ENCODE peak calls at places on chromosome 21, in five cellular contexts. Y is A549, F is K562, Z is HepG2, X is GM12878. W is an unnamed sample. For H3K4me1, the result is how much of the 10 kb centered on the place peaks cover.

GRCh38 chr21:41322496-41323382 is 6.1 kb downstream of the FAM3B start:
- DNase-seq in Y (no peak), F (no peak), X (no peak), Z (peak), W (no peak)

GRCh38 chr21:17931080-17931479 is 111.9 kb upstream of the C21orf91 start:
- DNase-seq in Z (peak), Y (no peak), X (peak), F (no peak), W (peak)

GRCh38 chr21:28226563-28226962 is 766.1 kb downstream of the LTN1 start:
- DNase-seq in Y (no peak), X (no peak), Z (no peak), F (no peak), W (no peak)

GRCh38 chr21:28089599-28090421 is 902.9 kb downstream of the LTN1 start:
- DNase-seq in Y (no peak), X (no peak), Z (no peak), F (no peak), W (peak)

GRCh38 chr21:33767960-33768359 is 125.7 kb downstream of the ITSN1 start:
- DNase-seq in X (no peak), F (no peak), Y (no peak), Z (no peak), W (no peak)

GRCh38 chr21:42190492-42190875 is 28.5 kb upstream of the ABCG1 start:
- DNase-seq in Z (no peak), Y (no peak), X (no peak), F (no peak), W (no peak)

GRCh38 chr21:41821081-41821755 is 54.4 kb upstream of the RIPK4 start:
- DNase-seq in F (no peak), X (no peak), Z (no peak), Y (no peak), W (no peak)

GRCh38 chr21:25456672-25457071 is 150.6 kb downstream of the MRPL39 start:
- DNase-seq in Z (no peak), F (no peak), Y (no peak), X (peak), W (no peak)

GRCh38 chr21:28538987-28539622 is 453.6 kb downstream of the LTN1 start:
- DNase-seq in X (no peak), Z (no peak), Y (no peak), F (no peak), W (no peak)

GRCh38 chr21:19844334-19844733 is 1153.9 kb upstream of the NCAM2 start:
- DNase-seq in Y (no peak), Z (no peak), X (no peak), F (no peak), W (no peak)

GRCh38 chr21:34517491-34518245 is 5.7 kb upstream of the KCNE1 start:
- DNase-seq in F (no peak), Z (peak), X (no peak), Y (no peak), W (peak)

GRCh38 chr21:31710586-31710985 is 21.3 kb downstream of the SCAF4 start:
- DNase-seq in Y (no peak), F (no peak), Z (no peak), X (no peak), W (no peak)

GRCh38 chr21:25005388-25005787 is 601.9 kb downstream of the MRPL39 start:
- DNase-seq in Y (no peak), Z (no peak), F (no peak), X (no peak), W (no peak)

GRCh38 chr21:35503646-35504045 is 454.5 kb upstream of the RUNX1 start:
- DNase-seq in F (no peak), Y (no peak), X (no peak), Z (no peak), W (no peak)

GRCh38 chr21:8989883-8990325 is 1531.5 kb upstream of the TPTE start:
- DNase-seq in Y (no peak), F (peak), Z (peak), X (no peak), W (peak)

GRCh38 chr21:34034369-34035014 is 38.9 kb upstream of the MRPS6 start:
- DNase-seq in F (no peak), Z (peak), X (no peak), Y (no peak), W (peak)

GRCh38 chr21:17660449-17660848 is 47.7 kb upstream of the BTG3 start:
- DNase-seq in Z (no peak), F (no peak), Y (no peak), X (no peak), W (no peak)

GRCh38 chr21:25956993-25957714 is 213.4 kb downstream of the APP start:
- DNase-seq in Z (no peak), Y (no peak), F (no peak), X (no peak), W (no peak)

GRCh38 chr21:33897098-33897497 is 18.5 kb downstream of the ATP5PO start:
- DNase-seq in Z (no peak), X (no peak), F (no peak), Y (no peak), W (no peak)

GRCh38 chr21:33640697-33641338 is 723 bp downstream of the CRYZL1 start:
- DNase-seq in X (no peak), F (no peak), Y (no peak), Z (no peak), W (peak)

GRCh38 chr21:40568756-40569155 is 278.2 kb downstream of the DSCAM start:
- DNase-seq in Y (no peak), F (no peak), X (no peak), Z (no peak), W (no peak)

GRCh38 chr21:37408464-37409193 is 42.1 kb downstream of the DYRK1A start:
- DNase-seq in X (no peak), Y (no peak), Z (no peak), F (no peak), W (no peak)

GRCh38 chr21:45640001-45640887 is 3.3 kb upstream of the PCBP3 start:
- DNase-seq in Y (no peak), Z (no peak), F (peak), X (no peak), W (peak)
- H3K4me1 ChIP-seq in Y (under half), Z (under half), F (under half), X (under half), W (under half)

GRCh38 chr21:38661296-38662223 is 144.2 kb upstream of the ETS2 start:
- DNase-seq in Z (no peak), F (no peak), X (no peak), Y (no peak), W (peak)
- TF ChIP-seq JUNB in Z (no peak), F (no peak), X (no peak), Y (no peak), W (no peak)

GRCh38 chr21:44996096-44996495 is 56.3 kb downstream of the SLX9 start:
- DNase-seq in X (no peak), Z (no peak), F (no peak), Y (no peak), W (no peak)

GRCh38 chr21:44994016-44994365 is 54.2 kb downstream of the SLX9 start:
- DNase-seq in F (no peak), Y (no peak), Z (no peak), X (no peak), W (no peak)

GRCh38 chr21:44995257-44995941 is 55.6 kb downstream of the SLX9 start:
- DNase-seq in X (no peak), F (no peak), Y (no peak), Z (no peak), W (no peak)

GRCh38 chr21:44993321-44994015 is 53.6 kb downstream of the SLX9 start:
- DNase-seq in F (no peak), X (no peak), Y (no peak), Z (no peak), W (no peak)

GRCh38 chr21:44994581-44995171 is 54.8 kb downstream of the SLX9 start:
- DNase-seq in F (no peak), Z (no peak), Y (no peak), X (no peak), W (no peak)
- H3K4me1 ChIP-seq in F (under half), Z (half or more), Y (under half), X (under half), W (under half)

DNA sequence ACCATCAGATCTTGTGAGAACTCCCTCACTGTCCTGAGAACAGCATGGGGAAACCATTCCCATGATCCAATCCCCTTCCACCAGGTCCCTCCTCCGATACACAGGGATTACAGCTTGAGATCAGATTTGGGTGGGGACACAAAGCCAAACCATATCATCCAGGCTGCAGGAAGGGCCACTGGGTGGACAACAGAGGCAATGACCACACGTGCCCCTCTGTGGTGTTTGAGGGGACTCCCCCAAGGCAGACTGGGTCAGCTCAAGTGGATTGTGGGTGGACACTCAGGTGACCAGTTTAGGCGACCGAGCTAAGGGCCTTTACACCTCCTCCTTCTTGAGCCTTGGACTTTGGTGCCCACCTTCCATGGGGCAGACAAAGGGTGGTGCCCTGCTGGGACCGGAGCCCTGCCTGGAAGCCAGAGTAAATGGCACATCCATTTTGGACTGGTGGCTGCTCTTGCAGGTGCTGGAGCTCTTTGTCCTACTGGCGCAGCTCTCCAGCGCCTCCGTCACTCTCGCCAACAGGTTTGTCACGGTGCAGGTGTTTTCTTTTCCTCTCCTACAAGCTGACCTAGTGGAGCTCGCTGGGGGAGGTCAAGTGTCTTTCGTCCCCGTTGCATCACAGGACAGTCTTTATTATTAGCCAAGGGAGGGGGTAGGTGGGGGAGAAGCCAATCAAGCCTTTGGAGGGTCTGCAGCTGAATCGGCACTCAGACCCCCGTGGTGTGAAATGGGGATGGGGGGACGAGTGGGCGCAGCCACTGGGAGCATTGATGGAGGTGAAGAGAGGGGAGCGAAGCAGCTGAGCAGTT is 37.6 kb downstream of the CRYAA start:
- DNase-seq in X (no peak), Y (no peak), Z (no peak), F (no peak), W (no peak)
- TF ChIP-seq JUNB in X (no peak), Y (no peak), Z (no peak), F (no peak), W (no peak)

GRCh38 chr21:38813143-38813542 is 7.4 kb downstream of the ETS2 start:
- DNase-seq in Z (no peak), Y (no peak), F (no peak), X (no peak), W (peak)

GRCh38 chr21:38810034-38810825 is 4.5 kb downstream of the ETS2 start:
- DNase-seq in Y (no peak), F (no peak), Z (no peak), X (no peak), W (no peak)

GRCh38 chr21:38809170-38809878 is 3.6 kb downstream of the ETS2 start:
- DNase-seq in F (no peak), X (no peak), Y (no peak), Z (no peak), W (no peak)

GRCh38 chr21:38810826-38811164 is 5.1 kb downstream of the ETS2 start:
- DNase-seq in F (no peak), Z (no peak), Y (no peak), X (no peak), W (no peak)

DNA sequence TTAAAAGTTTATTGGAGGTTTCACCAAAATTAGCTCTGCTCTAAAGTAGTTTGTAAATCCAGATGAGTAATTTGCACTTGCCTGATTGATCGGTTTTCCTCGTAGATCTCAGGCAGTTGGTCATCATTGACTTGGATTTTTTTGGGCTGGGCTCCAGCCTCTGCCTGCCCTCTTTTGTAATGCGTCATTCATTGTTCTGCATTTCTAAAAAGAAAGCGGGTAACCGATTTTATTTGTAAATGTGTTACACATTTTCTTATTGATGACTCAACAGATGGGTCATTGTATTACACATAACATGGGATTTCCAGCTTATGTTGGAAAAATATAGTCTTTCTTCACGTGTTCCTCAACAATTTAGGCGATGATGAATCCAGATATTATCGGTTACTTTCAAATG is 5.5 kb downstream of the ETS2 start:
- DNase-seq in Z (no peak), F (no peak), X (no peak), Y (no peak), W (peak)
- H3K4me1 ChIP-seq in Z (half or more), F (under half), X (under half), Y (half or more), W (half or more)

W was measured in GM23338.